ENCODE peak calls at places on chromosomes 2 and 18, in ten cellular contexts. G, T, S, P, B, E, O, Z, K and F are unnamed samples.

GRCh38 chr2:1614564-1614963 is 129.8 kb downstream of the PXDN start:
- DNase-seq in G (no peak), T (no peak), S (no peak), P (no peak), B (no peak), E (no peak), O (no peak), Z (no peak), K (no peak), F (no peak)

GRCh38 chr18:26133652-26134051 is at the start of gene PSMA8:
- DNase-seq in G (no peak), T (peak), S (peak), P (no peak), B (no peak), E (peak), O (peak), Z (no peak), K (no peak), F (peak)

GRCh38 chr18:45780568-45780967 is 44.9 kb upstream of the SIGLEC15 start:
- DNase-seq in G (peak), T (no peak), S (no peak), P (no peak), B (no peak), E (no peak), O (no peak), Z (no peak), K (no peak), F (no peak)

GRCh38 chr2:98903767-98904485 is 32.1 kb downstream of the CRACDL start:
- DNase-seq in G (no peak), T (no peak), S (no peak), P (no peak), B (no peak), E (peak), O (no peak), Z (no peak), K (no peak), F (no peak)

GRCh38 chr18:76416935-76417334 is 78.1 kb downstream of the ZNF516 start:
- DNase-seq in G (peak), T (no peak), S (no peak), P (no peak), B (no peak), E (no peak), O (no peak), Z (peak), K (no peak), F (no peak)

GRCh38 chr2:194562329-194562728 is 1094.7 kb upstream of the SLC39A10 start:
- DNase-seq in G (no peak), T (no peak), S (no peak), P (no peak), B (no peak), E (no peak), O (no peak), Z (no peak), K (no peak), F (no peak)

GRCh38 chr2:168466834-168467565 is 10.9 kb downstream of the CERS6 start:
- DNase-seq in G (no peak), T (no peak), S (no peak), P (no peak), B (no peak), E (no peak), O (no peak), Z (no peak), K (no peak), F (no peak)

GRCh38 chr2:113084249-113085000 is 16.7 kb downstream of the IL1F10 start:
- DNase-seq in G (peak), T (no peak), S (no peak), P (no peak), B (no peak), E (no peak), O (no peak), Z (no peak), K (peak), F (no peak)

GRCh38 chr18:37346048-37346447 is 219.6 kb downstream of the CELF4 start:
- DNase-seq in G (no peak), T (no peak), S (no peak), P (no peak), B (no peak), E (peak), O (no peak), Z (no peak), K (no peak), F (no peak)

GRCh38 chr2:223956267-223956666 is 996 bp upstream of the MRPL44 start:
- DNase-seq in G (no peak), T (no peak), S (no peak), P (no peak), B (no peak), E (no peak), O (no peak), Z (no peak), K (no peak), F (no peak)

GRCh38 chr2:217795706-217796465 is 206.9 kb downstream of the TNS1 start:
- DNase-seq in G (no peak), T (no peak), S (no peak), P (no peak), B (no peak), E (no peak), O (peak), Z (no peak), K (no peak), F (no peak)

GRCh38 chr18:25057491-25058050 is 294.4 kb downstream of the ZNF521 start:
- DNase-seq in G (peak), T (no peak), S (no peak), P (no peak), B (no peak), E (no peak), O (no peak), Z (no peak), K (no peak), F (no peak)

GRCh38 chr18:27057459-27058302 is 127.4 kb downstream of the CHST9 start:
- DNase-seq in G (no peak), T (peak), S (peak), P (no peak), B (no peak), E (no peak), O (no peak), Z (peak), K (no peak), F (no peak)

GRCh38 chr2:72793798-72794447 is 31.9 kb downstream of the EXOC6B start:
- DNase-seq in G (peak), T (peak), S (no peak), P (no peak), B (no peak), E (no peak), O (no peak), Z (no peak), K (no peak), F (no peak)

GRCh38 chr2:215796160-215796559 is 217.2 kb downstream of the MREG start:
- DNase-seq in G (peak), T (no peak), S (no peak), P (no peak), B (no peak), E (no peak), O (no peak), Z (peak), K (peak), F (no peak)

GRCh38 chr2:136319227-136319626 is 201.3 kb upstream of the CXCR4 start:
- DNase-seq in G (no peak), T (no peak), S (no peak), P (no peak), B (no peak), E (no peak), O (no peak), Z (no peak), K (no peak), F (no peak)

GRCh38 chr2:67457699-67458098 is 60.6 kb downstream of the ETAA1 start:
- DNase-seq in G (no peak), T (no peak), S (no peak), P (no peak), B (no peak), E (no peak), O (no peak), Z (no peak), K (no peak), F (no peak)

GRCh38 chr2:27041708-27042107 is 8.9 kb downstream of the TMEM214 start:
- DNase-seq in G (no peak), T (no peak), S (no peak), P (no peak), B (no peak), E (no peak), O (no peak), Z (no peak), K (no peak), F (no peak)

GRCh38 chr2:222468338-222468737 is 44.0 kb downstream of the SGPP2 start:
- DNase-seq in G (no peak), T (peak), S (peak), P (no peak), B (no peak), E (no peak), O (peak), Z (no peak), K (peak), F (no peak)

GRCh38 chr2:230864605-230865323 is at the start of gene ITM2C:
- DNase-seq in G (peak), T (peak), S (peak), P (peak), B (peak), E (peak), O (peak), Z (no peak), K (peak), F (peak)

GRCh38 chr2:881204-881918 is 69.3 kb upstream of the SNTG2 start:
- DNase-seq in G (no peak), T (no peak), S (no peak), P (no peak), B (no peak), E (peak), O (no peak), Z (no peak), K (no peak), F (no peak)

GRCh38 chr2:100350661-100351185 is 28.4 kb upstream of the LONRF2 start:
- DNase-seq in G (no peak), T (no peak), S (no peak), P (no peak), B (no peak), E (no peak), O (no peak), Z (no peak), K (no peak), F (no peak)

GRCh38 chr2:43420310-43420903 is 175.4 kb downstream of the THADA start:
- DNase-seq in G (no peak), T (no peak), S (no peak), P (no peak), B (no peak), E (no peak), O (no peak), Z (no peak), K (no peak), F (no peak)

GRCh38 chr2:206918258-206918657 is 21.1 kb upstream of the CPO start:
- DNase-seq in G (no peak), T (no peak), S (no peak), P (no peak), B (no peak), E (no peak), O (no peak), Z (no peak), K (no peak), F (no peak)

GRCh38 chr2:123720760-123721159 is 304.3 kb upstream of the CNTNAP5 start:
- DNase-seq in G (no peak), T (no peak), S (no peak), P (no peak), B (no peak), E (no peak), O (no peak), Z (no peak), K (peak), F (no peak)

GRCh38 chr2:136375017-136375901 is 257.3 kb upstream of the CXCR4 start:
- DNase-seq in G (no peak), T (no peak), S (no peak), P (no peak), B (no peak), E (peak), O (no peak), Z (no peak), K (peak), F (no peak)

GRCh38 chr2:214853906-214854305 is 44.4 kb upstream of the BARD1 start:
- DNase-seq in G (no peak), T (no peak), S (no peak), P (no peak), B (no peak), E (no peak), O (no peak), Z (no peak), K (no peak), F (no peak)

GRCh38 chr18:79383388-79384056 is 12.2 kb upstream of the NFATC1 start:
- DNase-seq in G (no peak), T (no peak), S (no peak), P (no peak), B (no peak), E (peak), O (peak), Z (no peak), K (no peak), F (no peak)

GRCh38 chr2:27795093-27795834 is 23.7 kb downstream of the MRPL33 start:
- DNase-seq in G (no peak), T (no peak), S (no peak), P (no peak), B (no peak), E (no peak), O (no peak), Z (no peak), K (no peak), F (no peak)

GRCh38 chr18:29979884-29980283 is 1062.7 kb downstream of the DSC3 start:
- DNase-seq in G (peak), T (no peak), S (no peak), P (no peak), B (no peak), E (no peak), O (no peak), Z (peak), K (peak), F (no peak)

GRCh38 chr2:104853926-104854506 is at the start of gene POU3F3:
- DNase-seq in G (peak), T (peak), S (peak), P (no peak), B (peak), E (peak), O (peak), Z (peak), K (no peak), F (peak)

GRCh38 chr2:31347319-31347718 is 67.2 kb downstream of the XDH start:
- DNase-seq in G (peak), T (no peak), S (no peak), P (no peak), B (no peak), E (no peak), O (peak), Z (no peak), K (no peak), F (no peak)

GRCh38 chr2:27730980-27731691 is 40.4 kb upstream of the MRPL33 start:
- DNase-seq in G (no peak), T (no peak), S (no peak), P (no peak), B (no peak), E (no peak), O (no peak), Z (no peak), K (peak), F (no peak)

GRCh38 chr18:56770873-56771272 is 119.7 kb downstream of the WDR7 start:
- DNase-seq in G (peak), T (no peak), S (no peak), P (no peak), B (no peak), E (no peak), O (no peak), Z (no peak), K (no peak), F (no peak)

GRCh38 chr2:47189635-47190034 is 34.5 kb upstream of the STPG4 start:
- DNase-seq in G (peak), T (no peak), S (no peak), P (no peak), B (no peak), E (no peak), O (no peak), Z (peak), K (peak), F (no peak)

GRCh38 chr2:69291004-69291650 is 95.9 kb downstream of the GFPT1 start:
- DNase-seq in G (peak), T (no peak), S (no peak), P (no peak), B (no peak), E (no peak), O (no peak), Z (peak), K (no peak), F (no peak)

GRCh38 chr2:98710709-98711108 is 20.2 kb downstream of the MGAT4A start:
- DNase-seq in G (no peak), T (no peak), S (no peak), P (no peak), B (no peak), E (no peak), O (no peak), Z (no peak), K (no peak), F (no peak)

GRCh38 chr18:11176416-11176815 is 27.0 kb upstream of the PIEZO2 start:
- DNase-seq in G (peak), T (no peak), S (no peak), P (no peak), B (no peak), E (no peak), O (no peak), Z (no peak), K (peak), F (no peak)

GRCh38 chr2:109333414-109334194 is 204.6 kb downstream of the SH3RF3 start:
- DNase-seq in G (no peak), T (no peak), S (no peak), P (no peak), B (no peak), E (no peak), O (no peak), Z (no peak), K (peak), F (peak)
- TF ChIP-seq CTCF in G (peak), T (peak), S (peak), P (no peak), B (no peak), E (peak), O (no peak), Z (peak), K (peak), F (peak)

GRCh38 chr2:219836647-219837177 is 209.3 kb downstream of the SLC4A3 start:
- DNase-seq in G (peak), T (no peak), S (peak), P (no peak), B (no peak), E (no peak), O (no peak), Z (no peak), K (peak), F (no peak)
- TF ChIP-seq CTCF in G (peak), T (peak), S (peak), P (no peak), B (no peak), E (peak), O (peak), Z (peak), K (peak), F (no peak)

GRCh38 chr2:235675678-235676535 is 182.1 kb downstream of the AGAP1 start:
- DNase-seq in G (peak), T (no peak), S (no peak), P (no peak), B (no peak), E (no peak), O (no peak), Z (peak), K (peak), F (no peak)
- TF ChIP-seq CTCF in G (peak), T (no peak), S (no peak), P (no peak), B (no peak), E (peak), O (no peak), Z (no peak), K (no peak), F (no peak)

GRCh38 chr18:21809725-21810124 is 69.1 kb downstream of the MIB1 start:
- DNase-seq in G (no peak), T (no peak), S (no peak), P (no peak), B (no peak), E (no peak), O (no peak), Z (no peak), K (no peak), F (no peak)

GRCh38 chr18:21803495-21803894 is 62.9 kb downstream of the MIB1 start:
- DNase-seq in G (peak), T (no peak), S (no peak), P (no peak), B (no peak), E (no peak), O (no peak), Z (no peak), K (peak), F (no peak)

GRCh38 chr18:21808185-21808584 is 67.6 kb downstream of the MIB1 start:
- DNase-seq in G (no peak), T (no peak), S (no peak), P (no peak), B (no peak), E (no peak), O (no peak), Z (no peak), K (no peak), F (no peak)

GRCh38 chr18:21805771-21806366 is 65.3 kb downstream of the MIB1 start:
- DNase-seq in G (peak), T (no peak), S (no peak), P (no peak), B (no peak), E (no peak), O (no peak), Z (peak), K (no peak), F (no peak)
- TF ChIP-seq CTCF in G (no peak), T (no peak), S (no peak), P (no peak), B (no peak), E (peak), O (no peak), Z (no peak), K (no peak), F (no peak)

GRCh38 chr2:155372969-155373368 is 674.5 kb downstream of the KCNJ3 start:
- DNase-seq in G (peak), T (no peak), S (no peak), P (no peak), B (no peak), E (no peak), O (no peak), Z (peak), K (peak), F (no peak)
- TF ChIP-seq CTCF in G (peak), T (no peak), S (no peak), P (peak), B (no peak), E (peak), O (no peak), Z (no peak), K (peak), F (no peak)

GRCh38 chr2:61451178-61451577 is 19.7 kb downstream of the USP34 start:
- DNase-seq in G (no peak), T (no peak), S (no peak), P (no peak), B (no peak), E (no peak), O (no peak), Z (no peak), K (no peak), F (no peak)
- TF ChIP-seq CTCF in G (no peak), T (no peak), S (no peak), P (no peak), B (no peak), E (no peak), O (no peak), Z (no peak), K (no peak), F (no peak)

GRCh38 chr2:42382144-42382543 is 21.1 kb upstream of the COX7A2L start:
- DNase-seq in G (no peak), T (no peak), S (no peak), P (no peak), B (no peak), E (no peak), O (no peak), Z (no peak), K (no peak), F (no peak)

GRCh38 chr2:42390401-42390969 is 29.5 kb upstream of the COX7A2L start:
- DNase-seq in G (no peak), T (no peak), S (no peak), P (no peak), B (no peak), E (no peak), O (no peak), Z (no peak), K (no peak), F (no peak)

GRCh38 chr2:42383855-42384530 is 23.0 kb upstream of the COX7A2L start:
- DNase-seq in G (no peak), T (no peak), S (no peak), P (no peak), B (no peak), E (no peak), O (no peak), Z (no peak), K (no peak), F (no peak)

GRCh38 chr2:42386684-42387083 is 25.7 kb upstream of the COX7A2L start:
- DNase-seq in G (peak), T (no peak), S (no peak), P (no peak), B (no peak), E (no peak), O (no peak), Z (no peak), K (peak), F (no peak)

GRCh38 chr2:42385225-42385624 is 24.2 kb upstream of the COX7A2L start:
- DNase-seq in G (no peak), T (peak), S (peak), P (no peak), B (no peak), E (peak), O (no peak), Z (no peak), K (peak), F (no peak)
- TF ChIP-seq CTCF in G (peak), T (no peak), S (no peak), P (no peak), B (no peak), E (peak), O (no peak), Z (peak), K (peak), F (no peak)

GRCh38 chr2:53268626-53269025 is 499.0 kb upstream of the CHAC2 start:
- DNase-seq in G (no peak), T (no peak), S (no peak), P (no peak), B (no peak), E (no peak), O (no peak), Z (no peak), K (no peak), F (no peak)

GRCh38 chr2:53265900-53266299 is 501.7 kb upstream of the CHAC2 start:
- DNase-seq in G (no peak), T (no peak), S (no peak), P (no peak), B (no peak), E (no peak), O (no peak), Z (no peak), K (no peak), F (no peak)

GRCh38 chr2:53268086-53268485 is 499.5 kb upstream of the CHAC2 start:
- DNase-seq in G (no peak), T (no peak), S (no peak), P (no peak), B (no peak), E (no peak), O (no peak), Z (no peak), K (peak), F (no peak)
- TF ChIP-seq CTCF in G (no peak), T (no peak), S (no peak), P (no peak), B (no peak), E (peak), O (no peak), Z (no peak), K (no peak), F (no peak)

DNA sequence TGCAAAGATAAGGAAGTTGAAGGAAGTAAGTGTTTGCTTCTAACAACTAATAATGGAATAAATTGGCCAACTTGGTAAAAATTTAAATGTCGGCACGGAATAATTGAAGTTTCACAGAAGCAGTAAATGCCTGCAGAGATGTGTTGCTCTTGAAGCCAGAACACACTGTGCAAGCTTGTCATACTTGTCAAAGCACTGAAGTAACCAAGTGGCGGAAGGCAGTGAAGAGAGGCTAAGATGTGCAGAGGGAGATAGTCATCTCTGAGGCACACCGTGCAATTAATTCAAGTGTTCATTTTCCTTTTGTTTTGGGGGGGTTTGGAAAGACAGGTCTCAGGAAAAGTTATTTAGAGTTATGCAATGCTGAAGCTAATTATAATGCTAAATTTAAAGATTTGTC is 5.2 kb downstream of the DCDC2C start:
- DNase-seq in G (no peak), T (no peak), S (no peak), P (no peak), B (no peak), E (no peak), O (no peak), Z (no peak), K (no peak), F (no peak)
- TF ChIP-seq CTCF in G (no peak), T (no peak), S (no peak), P (no peak), B (no peak), E (no peak), O (no peak), Z (no peak), K (no peak), F (no peak)